ENCODE peak calls at places on chromosomes 11 and 22, in eight cellular contexts. Q is iris pigment epithelial cell; L is amygdala; Y is EH; K is sigmoid colon; E is cardiac muscle cell; G is stimulated activated CD8-positive, alpha-beta memory T cell treated with anti-CD3 and anti-CD28 coated beads, Interleukin-2, amount 100 ng/mL, for 1 hour; D is naive B cell. R is an unnamed sample.

GRCh38 chr22:25076281-25076680 is 123.4 kb upstream of the CRYBB3 start:
- DNase-seq in K (no peak), L (no peak), D (no peak), Y (no peak), E (no peak), G (peak), Q (no peak), R (no peak)

GRCh38 chr22:24466831-24467249 is 28.3 kb upstream of the UPB1 start:
- DNase-seq in D (no peak), L (no peak), E (peak), G (no peak), Y (peak), Q (peak), K (no peak), R (no peak)

GRCh38 chr11:116342148-116342547 is 430.6 kb downstream of the BUD13 start:
- DNase-seq in K (no peak), Y (no peak), E (no peak), D (no peak), Q (no peak), G (no peak), L (no peak), R (no peak)

GRCh38 chr11:102109896-102110760 is at the start of gene YAP1:
- DNase-seq in G (peak), K (peak), Q (peak), D (peak), E (peak), Y (peak), L (peak), R (peak)

GRCh38 chr11:6326303-6326702 is 6.0 kb upstream of the CAVIN3 start:
- DNase-seq in Q (no peak), K (no peak), L (no peak), E (no peak), Y (no peak), D (no peak), G (no peak), R (no peak)

GRCh38 chr11:121426476-121427454 is 25.3 kb upstream of the SORL1 start:
- DNase-seq in K (peak), D (peak), E (no peak), G (no peak), L (no peak), Y (no peak), Q (peak), R (peak)

GRCh38 chr11:64238999-64239398 is 1.9 kb upstream of the FKBP2 start:
- DNase-seq in Y (no peak), E (no peak), L (no peak), D (no peak), Q (no peak), G (no peak), K (no peak), R (no peak)

GRCh38 chr22:39727541-39727940 is 157.0 kb downstream of the CACNA1I start:
- DNase-seq in E (peak), Y (peak), D (no peak), Q (peak), G (no peak), L (no peak), K (no peak), R (no peak)

GRCh38 chr11:122593473-122594420 is 61.8 kb upstream of the UBASH3B start:
- DNase-seq in K (no peak), G (no peak), L (no peak), E (no peak), Q (no peak), Y (no peak), D (no peak), R (no peak)

GRCh38 chr11:17649696-17650600 is 69.4 kb upstream of the MYOD1 start:
- DNase-seq in Y (peak), Q (peak), L (no peak), G (no peak), K (no peak), E (peak), D (no peak), R (no peak)

GRCh38 chr22:29116397-29117123 is 43.7 kb downstream of the KREMEN1 start:
- DNase-seq in L (no peak), K (no peak), Q (peak), D (no peak), E (no peak), G (no peak), Y (no peak), R (no peak)

GRCh38 chr11:95282337-95282751 is 51.3 kb upstream of the SESN3 start:
- DNase-seq in K (peak), G (no peak), E (peak), L (no peak), D (no peak), Y (no peak), Q (peak), R (no peak)

GRCh38 chr11:119144825-119145476 is 3.9 kb upstream of the ABCG4 start:
- DNase-seq in E (peak), L (no peak), G (no peak), Y (peak), Q (peak), K (no peak), D (peak), R (no peak)

GRCh38 chr11:131584694-131585592 is 214.5 kb downstream of the NTM start:
- DNase-seq in K (no peak), D (no peak), Y (no peak), Q (no peak), L (peak), G (no peak), E (peak), R (no peak)

GRCh38 chr11:281486-282161 is 3.4 kb downstream of the NLRP6 start:
- DNase-seq in Q (no peak), L (no peak), G (no peak), Y (no peak), E (no peak), K (no peak), D (no peak), R (no peak)

GRCh38 chr11:77386178-77386577 is 84.7 kb upstream of the GDPD4 start:
- DNase-seq in Y (peak), K (no peak), L (no peak), G (no peak), E (no peak), D (no peak), Q (no peak), R (no peak)

GRCh38 chr22:48478124-48478523 is 1349.5 kb downstream of the BRD1 start:
- DNase-seq in K (no peak), L (no peak), Q (no peak), D (no peak), Y (no peak), G (no peak), E (no peak), R (no peak)

GRCh38 chr22:17065433-17065832 is 19.4 kb upstream of the IL17RA start:
- DNase-seq in Q (no peak), E (no peak), D (no peak), G (no peak), Y (no peak), K (no peak), L (no peak), R (no peak)

GRCh38 chr22:46737976-46738641 is at the start of gene CERK:
- DNase-seq in D (peak), L (peak), E (peak), K (peak), Q (peak), G (peak), Y (peak), R (peak)

GRCh38 chr11:19018901-19019300 is 41.6 kb downstream of the MRGPRX2 start:
- DNase-seq in E (no peak), L (no peak), Y (no peak), Q (no peak), D (no peak), K (no peak), G (no peak), R (no peak)

GRCh38 chr11:10762185-10762584 is 11.1 kb downstream of the CTR9 start:
- DNase-seq in L (no peak), K (no peak), Y (no peak), E (no peak), Q (no peak), D (peak), G (no peak), R (peak)

GRCh38 chr11:83717551-83717950 is 431.4 kb upstream of the CCDC90B start:
- DNase-seq in K (no peak), L (no peak), Y (no peak), Q (peak), G (no peak), D (no peak), E (peak), R (no peak)

GRCh38 chr22:44615602-44616180 is 86.3 kb upstream of the PRR5 start:
- DNase-seq in Y (no peak), G (no peak), E (no peak), L (no peak), K (no peak), Q (no peak), D (no peak), R (no peak)

GRCh38 chr11:106668147-106668546 is 350.1 kb downstream of the GUCY1A2 start:
- DNase-seq in Q (peak), E (peak), D (no peak), K (no peak), L (no peak), Y (peak), G (no peak), R (no peak)

GRCh38 chr11:45935349-45936064 is 13.1 kb downstream of the LARGE2 start:
- DNase-seq in Y (no peak), E (no peak), K (no peak), L (no peak), D (peak), G (no peak), Q (no peak), R (no peak)

GRCh38 chr22:37674951-37675929 is at the start of gene LGALS1:
- DNase-seq in E (peak), Q (peak), L (peak), K (peak), D (peak), G (peak), Y (peak), R (peak)

GRCh38 chr11:119739021-119739703 is 10.2 kb upstream of the NECTIN1 start:
- DNase-seq in Y (no peak), L (no peak), Q (no peak), K (no peak), G (no peak), D (no peak), E (no peak), R (no peak)

GRCh38 chr22:20656902-20657836 is 116.7 kb upstream of the SERPIND1 start:
- DNase-seq in Y (peak), G (no peak), E (no peak), D (no peak), L (no peak), K (peak), Q (no peak), R (no peak)

GRCh38 chr11:46149342-46149741 is 28.1 kb upstream of the PHF21A start:
- DNase-seq in L (no peak), K (no peak), D (no peak), E (no peak), Q (no peak), G (no peak), Y (no peak), R (no peak)

GRCh38 chr11:17063171-17064002 is 14.1 kb downstream of the RPS13 start:
- DNase-seq in D (no peak), Q (peak), Y (peak), E (peak), L (peak), G (no peak), K (no peak), R (peak)

GRCh38 chr22:45997077-45997774 is 20.3 kb upstream of the WNT7B start:
- DNase-seq in E (peak), L (no peak), K (peak), Y (peak), D (no peak), G (no peak), Q (peak), R (peak)

GRCh38 chr11:29009426-29009825 is 901.2 kb downstream of the METTL15 start:
- DNase-seq in L (no peak), Y (peak), E (no peak), K (no peak), D (no peak), G (no peak), Q (no peak), R (no peak)

R was measured in GM06990.